ENCODE peak calls at places on chromosomes 13 and 19, in ten cellular contexts. N, P, S, X, U, H, D, E, G and C are unnamed samples.

GRCh38 chr19:33841685-33842084 is 45.0 kb downstream of the KCTD15 start:
- DNase-seq in X (no peak), N (no peak), P (no peak), H (no peak), E (no peak), G (no peak), S (no peak), U (peak; percentile 4), D (no peak), C (no peak)

GRCh38 chr19:43078311-43078710 is 4.2 kb downstream of the PSG2 start:
- DNase-seq in U (no peak), P (no peak), H (no peak), S (no peak), X (peak; percentile 79), E (peak; percentile 49), N (peak; percentile 78), D (peak; percentile 81), G (no peak), C (no peak)

GRCh38 chr19:38644719-38645118 is 2.7 kb upstream of the ACTN4 start:
- DNase-seq in G (no peak), X (no peak), S (no peak), D (no peak), U (no peak), P (peak; percentile 52), H (no peak), E (no peak), N (no peak), C (no peak)

GRCh38 chr13:48162182-48162581 is 67.3 kb upstream of the MED4 start:
- DNase-seq in U (no peak), P (no peak), X (no peak), E (no peak), N (no peak), D (no peak), S (no peak), G (no peak), H (no peak), C (no peak)

GRCh38 chr13:31887311-31887710 is 144.3 kb upstream of the FRY start:
- DNase-seq in G (no peak), P (no peak), E (no peak), S (no peak), H (no peak), U (no peak), X (peak; percentile 65), N (peak; percentile 82), D (peak; percentile 55), C (peak; percentile 92)

GRCh38 chr13:33401238-33401637 is 115.7 kb upstream of the STARD13 start:
- DNase-seq in G (no peak), P (no peak), D (no peak), X (no peak), U (no peak), N (no peak), E (no peak), H (no peak), S (no peak), C (no peak)

GRCh38 chr13:48731957-48732569 is 78.3 kb downstream of the CYSLTR2 start:
- DNase-seq in G (peak; percentile 18), D (no peak), X (no peak), U (peak; percentile 69), H (no peak), N (no peak), P (peak; percentile 82), E (no peak), S (peak; percentile 33), C (no peak)

GRCh38 chr13:110856941-110857835 is 57.7 kb downstream of the ANKRD10 start:
- DNase-seq in D (no peak), X (no peak), N (no peak), S (no peak), U (no peak), H (no peak), G (no peak), P (no peak), E (no peak), C (no peak)

GRCh38 chr13:21326155-21327030 is 132.7 kb downstream of the ZDHHC20 start:
- DNase-seq in E (peak; percentile 40), N (peak; percentile 48), S (no peak), D (peak; percentile 46), H (no peak), G (no peak), U (peak; percentile 65), X (peak; percentile 31), P (peak; percentile 98), C (peak; percentile 29)

GRCh38 chr13:30037766-30038165 is 187.3 kb upstream of the UBL3 start:
- DNase-seq in H (no peak), N (peak; percentile 68), P (no peak), E (no peak), G (no peak), U (no peak), D (peak; percentile 59), S (no peak), X (peak; percentile 22), C (peak; percentile 97)

GRCh38 chr13:98450495-98451167 is 126.3 kb downstream of the STK24 start:
- DNase-seq in E (no peak), G (no peak), U (no peak), P (peak; percentile 65), D (no peak), S (peak; percentile 19), N (no peak), H (peak; percentile 65), X (no peak), C (no peak)

GRCh38 chr13:85298387-85298924 is 500.8 kb downstream of the SLITRK6 start:
- DNase-seq in G (no peak), D (no peak), S (no peak), X (no peak), H (no peak), N (no peak), E (no peak), U (no peak), P (peak; percentile 11), C (no peak)

GRCh38 chr13:29524176-29524575 is 71.3 kb downstream of the SLC7A1 start:
- DNase-seq in X (no peak), E (no peak), P (no peak), D (no peak), H (no peak), G (no peak), S (no peak), U (no peak), N (peak; percentile 95), C (no peak)

GRCh38 chr13:46184277-46184699 is 2.3 kb upstream of the LCP1 start:
- DNase-seq in E (no peak), N (no peak), X (no peak), S (peak; percentile 87), G (peak; percentile 73), H (no peak), U (peak; percentile 83), P (peak; percentile 81), D (no peak), C (no peak)

GRCh38 chr13:36124236-36124822 is 6.9 kb downstream of the DCLK1 start:
- DNase-seq in X (peak; percentile 49), U (no peak), D (peak; percentile 4), S (no peak), G (no peak), P (no peak), H (no peak), E (no peak), N (peak; percentile 94), C (peak; percentile 44)

GRCh38 chr19:4811328-4812131 is 20.0 kb downstream of the TICAM1 start:
- DNase-seq in U (peak; percentile 94), N (peak; percentile 59), X (no peak), H (peak; percentile 80), D (peak; percentile 45), G (peak; percentile 35), P (peak; percentile 75), S (peak; percentile 83), E (no peak), C (no peak)

GRCh38 chr13:66967825-66968597 is 262.1 kb downstream of the PCDH9 start:
- DNase-seq in H (no peak), D (peak; percentile 25), E (no peak), X (no peak), G (no peak), P (no peak), N (peak; percentile 2), U (no peak), S (no peak), C (no peak)

DNA sequence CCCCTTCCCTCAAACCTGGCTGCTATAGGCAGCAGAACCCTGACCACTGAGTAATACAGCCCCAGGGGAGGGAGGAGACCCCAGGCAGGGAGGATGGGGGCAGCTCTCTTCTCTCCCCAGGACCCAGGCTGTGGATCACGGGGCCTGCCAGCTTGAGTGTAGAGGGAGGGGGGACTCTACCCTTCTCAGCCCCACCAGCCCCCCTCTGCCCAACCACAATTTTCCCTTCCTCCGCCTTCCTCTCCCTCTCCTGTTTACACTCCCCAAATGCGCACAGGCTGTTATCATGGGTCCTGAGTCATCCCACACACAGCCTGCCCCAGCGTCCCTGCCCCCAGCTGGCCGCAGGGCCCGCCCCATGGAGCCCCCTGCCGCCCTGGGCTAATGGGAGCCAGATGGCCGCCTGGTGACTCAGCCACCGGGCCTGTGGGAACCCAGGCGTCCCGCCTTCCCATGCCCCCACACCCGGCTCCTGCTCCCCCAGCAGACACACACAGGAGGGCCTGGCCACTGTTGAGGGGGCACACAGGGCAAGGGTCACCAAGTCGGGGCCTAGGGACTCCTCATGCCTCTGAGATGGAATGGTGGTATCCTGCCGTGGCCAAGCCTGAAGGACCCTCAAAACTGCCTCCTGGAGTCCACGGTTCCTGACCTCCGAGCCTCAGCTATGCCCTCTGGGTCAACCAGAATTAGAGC is 13.6 kb downstream of the CCDC97 start:
- DNase-seq in X (peak; percentile 91), D (peak; percentile 98), S (no peak), U (no peak), P (peak; percentile 37), G (no peak), E (peak; percentile 77), N (peak; percentile 96), H (peak; percentile 61), C (peak; percentile 93)
- H3K4me3 ChIP-seq in X (no peak overlapping the region), D (no peak overlapping the region), S (no peak overlapping the region), U (no peak overlapping the region), P (no peak overlapping the region), G (no peak overlapping the region), E (no peak overlapping the region), N (peak overlapping the region; percentile 9), H (no peak overlapping the region), C (no peak overlapping the region)

DNA sequence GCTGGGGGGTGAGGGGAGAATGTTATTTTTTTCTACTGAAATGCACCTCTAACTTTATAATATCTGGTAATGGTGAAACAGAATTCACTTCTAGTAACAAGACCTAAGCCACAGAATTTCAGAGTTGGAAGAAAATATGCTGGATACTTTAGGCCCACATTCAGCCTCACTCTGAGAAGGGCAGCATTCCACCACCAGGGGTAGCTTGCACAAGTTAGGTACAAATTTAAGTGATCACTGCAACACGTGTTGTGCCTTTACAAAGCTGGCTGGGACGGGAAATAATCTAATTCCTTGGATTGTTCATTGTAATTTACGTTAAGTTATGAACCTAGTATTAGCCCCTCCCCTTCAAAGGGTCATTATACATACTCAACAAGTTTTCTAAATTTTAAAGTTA is 192.3 kb downstream of the RGCC start:
- DNase-seq in X (no peak), H (no peak), U (no peak), D (peak; percentile 38), N (peak; percentile 15), E (no peak), S (peak; percentile 60), G (no peak), P (peak; percentile 64), C (no peak)
- TF ChIP-seq CTCF in X (peak; percentile 40), H (peak; percentile 23), U (no peak), D (peak; percentile 35), N (peak; percentile 49), E (peak; percentile 65), S (peak; percentile 71), G (peak; percentile 19), P (peak; percentile 57), C (peak; percentile 40)

GRCh38 chr19:47713046-47714021 is at the start of gene EHD2:
- DNase-seq in H (peak; percentile 38), S (no peak), X (no peak), D (peak; percentile 76), U (peak; percentile 67), N (peak; percentile 78), E (no peak), G (no peak), P (peak; percentile 78), C (no peak)
- H3K4me3 ChIP-seq in H (peak within 1 kb of the TSS; percentile 57), S (no peak within 1 kb of the TSS), X (peak within 1 kb of the TSS; percentile 86), D (peak within 1 kb of the TSS; percentile 90), U (no peak within 1 kb of the TSS), N (peak within 1 kb of the TSS; percentile 98), E (peak within 1 kb of the TSS; percentile 72), G (no peak within 1 kb of the TSS), P (peak within 1 kb of the TSS; percentile 60), C (peak within 1 kb of the TSS; percentile 91)

GRCh38 chr13:23657056-23657455 is 86.8 kb downstream of the TNFRSF19 start:
- DNase-seq in P (no peak), G (no peak), N (no peak), X (no peak), S (no peak), D (no peak), E (no peak), H (no peak), U (no peak), C (no peak)
- TF ChIP-seq CTCF in P (no peak), G (no peak), N (no peak), X (no peak), S (no peak), D (no peak), E (no peak), H (no peak), U (no peak), C (no peak)